ENCODE peak calls at places on chromosomes 1 and 21, in five cellular contexts. X, V, S, K and D are unnamed samples.

GRCh38 chr1:229225331-229225782 is 45.6 kb upstream of the RAB4A start:
- DNase-seq in S (no peak), V (peak), K (no peak), X (no peak), D (no peak)

GRCh38 chr1:94329276-94329675 is 88.9 kb upstream of the ABCD3 start:
- DNase-seq in S (no peak), K (no peak), V (no peak), X (no peak), D (no peak)

GRCh38 chr21:34889287-34889536 is 159.9 kb downstream of the RUNX1 start:
- DNase-seq in X (peak), K (peak), V (peak), S (peak), D (peak)

GRCh38 chr1:230107941-230108340 is 40.9 kb downstream of the GALNT2 start:
- DNase-seq in S (no peak), X (no peak), V (no peak), K (no peak), D (no peak)

GRCh38 chr1:149963358-149963757 is 26.7 kb upstream of the MTMR11 start:
- DNase-seq in S (no peak), V (no peak), K (no peak), X (no peak), D (no peak)

GRCh38 chr1:4178501-4178900 is 278.4 kb upstream of the C1orf174 start:
- DNase-seq in V (no peak), X (no peak), K (no peak), S (no peak), D (no peak)

GRCh38 chr1:111904478-111905218 is 84.8 kb downstream of the KCND3 start:
- DNase-seq in K (no peak), X (no peak), V (no peak), S (no peak), D (peak)

GRCh38 chr1:173477286-173478098 is at the start of gene PRDX6:
- DNase-seq in K (peak), X (no peak), S (peak), V (peak), D (peak)

GRCh38 chr1:147807405-147807804 is 47.0 kb upstream of the GJA5 start:
- DNase-seq in S (no peak), V (no peak), X (no peak), K (no peak), D (no peak)

GRCh38 chr1:51519048-51519856 is at the start of gene EPS15:
- DNase-seq in K (peak), X (peak), V (peak), S (peak), D (peak)

GRCh38 chr1:19096036-19096833 is 113.8 kb downstream of the UBR4 start:
- DNase-seq in S (peak), X (peak), K (peak), V (peak), D (no peak)

GRCh38 chr1:221801773-221802516 is 60.1 kb upstream of the DUSP10 start:
- DNase-seq in X (peak), S (no peak), V (no peak), K (no peak), D (no peak)

GRCh38 chr1:205648212-205648910 is 16.6 kb upstream of the ELK4 start:
- DNase-seq in X (no peak), K (no peak), S (no peak), V (no peak), D (no peak)

GRCh38 chr21:30354308-30355005 is 6.1 kb upstream of the KRTAP23-1 start:
- DNase-seq in V (no peak), X (no peak), S (no peak), K (no peak), D (no peak)

GRCh38 chr1:244731651-244732050 is 78.7 kb downstream of the DESI2 start:
- DNase-seq in S (no peak), X (no peak), K (no peak), V (no peak), D (no peak)

GRCh38 chr1:222736470-222736869 is 532 bp upstream of the FAM177B start:
- DNase-seq in K (no peak), S (no peak), V (no peak), X (no peak), D (peak)

DNA sequence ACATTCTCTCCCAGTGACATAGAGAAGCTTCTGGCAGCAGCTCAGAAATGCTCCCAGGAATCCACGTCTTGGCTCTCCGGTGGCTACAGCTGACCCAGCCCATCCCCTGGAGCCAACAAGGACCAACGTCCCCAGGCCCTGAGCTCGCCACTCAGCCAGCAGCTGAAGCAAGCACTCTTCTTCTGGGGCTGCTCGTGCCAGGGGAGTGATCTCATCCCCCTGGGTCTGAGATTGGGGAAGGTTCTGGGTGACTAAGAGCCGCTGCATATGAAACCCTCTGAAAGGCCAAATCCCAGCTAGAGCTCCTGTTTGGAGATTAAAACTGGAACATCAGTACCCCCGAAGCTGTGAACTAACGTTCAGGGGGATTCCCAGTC is 487.9 kb downstream of the NPHP4 start:
- DNase-seq in X (no peak), V (no peak), K (no peak), S (no peak), D (no peak)
- TF ChIP-seq CTCF in X (no peak), V (no peak), K (no peak), S (no peak), D (no peak)

DNA sequence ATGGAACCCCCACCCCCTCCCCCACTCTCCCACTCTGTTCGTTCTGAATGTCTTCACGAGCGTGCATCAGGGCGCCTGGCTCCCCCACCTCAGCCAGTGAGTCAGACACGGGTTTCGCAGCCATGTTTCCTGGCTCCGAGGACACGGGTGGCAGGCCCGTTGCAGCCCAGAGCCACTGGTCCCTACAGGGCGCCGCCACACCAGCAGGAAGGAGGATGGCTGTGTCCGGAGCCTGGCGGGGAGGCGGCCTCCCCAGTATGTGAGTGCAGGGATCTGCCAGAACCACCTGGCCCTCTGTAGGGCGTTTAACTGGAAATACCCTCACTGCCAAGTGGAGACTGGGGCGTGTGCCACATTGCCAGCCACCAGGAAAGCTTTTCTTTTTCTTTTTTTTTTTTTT is 18.5 kb downstream of the CSTB start:
- DNase-seq in X (no peak), S (no peak), V (no peak), K (no peak), D (no peak)
- TF ChIP-seq CTCF in X (no peak), S (no peak), V (no peak), K (no peak), D (no peak)

DNA sequence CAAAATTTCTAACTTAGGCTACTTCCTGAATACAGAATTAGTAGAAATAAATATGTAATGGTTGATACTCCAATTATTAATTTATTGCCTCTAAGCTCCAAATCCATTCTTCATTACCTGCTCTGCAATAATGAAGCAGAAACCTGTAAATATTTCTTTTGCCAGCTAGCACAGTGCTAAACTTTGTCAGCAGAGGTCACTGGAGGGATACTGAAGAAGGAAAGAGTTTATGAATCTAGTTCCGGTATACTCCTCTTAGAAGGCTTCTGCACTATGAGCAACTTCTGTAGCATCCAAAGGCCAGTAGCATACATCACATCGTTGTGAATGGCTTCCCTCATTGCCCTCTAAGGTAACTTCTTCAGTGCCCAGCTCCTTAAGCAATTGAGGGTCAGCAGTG is 81.0 kb upstream of the LHX8 start:
- DNase-seq in K (no peak), S (no peak), X (peak), V (no peak), D (no peak)
- TF ChIP-seq CTCF in K (no peak), S (no peak), X (peak), V (no peak), D (peak)

DNA sequence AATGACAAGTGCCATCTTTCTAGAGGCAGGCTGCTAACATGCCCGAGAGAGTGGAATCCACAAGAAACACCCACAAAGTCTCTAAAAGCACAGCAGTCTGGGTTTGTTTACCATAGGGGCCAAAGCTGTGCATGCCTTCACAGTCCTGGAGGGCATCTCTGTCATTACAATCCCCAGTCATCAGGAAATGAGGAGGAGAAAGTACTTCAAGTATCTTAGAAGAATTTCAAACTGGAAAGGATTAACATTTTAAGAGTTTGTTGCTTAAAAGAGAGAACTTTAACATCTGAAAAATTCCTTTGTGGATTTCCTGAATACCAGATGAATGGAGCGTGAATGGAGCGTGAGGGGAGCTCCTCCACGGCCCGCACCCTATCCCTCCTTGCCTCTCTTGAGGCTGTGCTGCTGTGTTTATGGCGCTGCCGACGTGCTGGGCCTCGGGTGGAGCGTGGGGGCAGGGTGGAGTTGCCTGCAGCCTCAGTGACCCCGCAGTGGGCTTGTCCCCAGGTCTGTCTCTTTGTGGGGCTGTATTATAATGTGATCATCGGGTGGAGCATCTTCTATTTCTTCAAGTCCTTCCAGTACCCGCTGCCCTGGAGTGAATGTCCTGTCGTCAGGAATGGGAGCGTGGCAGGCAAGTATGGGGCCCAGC is 23.3 kb downstream of the SLC6A17 start:
- DNase-seq in V (no peak), S (no peak), K (no peak), X (no peak), D (no peak)
- TF ChIP-seq CTCF in V (no peak), S (no peak), K (no peak), X (no peak), D (no peak)

GRCh38 chr1:178328728-178329127 is 168.0 kb downstream of the CLEC20A start:
- DNase-seq in X (no peak), V (no peak), S (no peak), K (no peak), D (no peak)
- TF ChIP-seq CTCF in X (no peak), V (no peak), S (no peak), K (no peak), D (no peak)

DNA sequence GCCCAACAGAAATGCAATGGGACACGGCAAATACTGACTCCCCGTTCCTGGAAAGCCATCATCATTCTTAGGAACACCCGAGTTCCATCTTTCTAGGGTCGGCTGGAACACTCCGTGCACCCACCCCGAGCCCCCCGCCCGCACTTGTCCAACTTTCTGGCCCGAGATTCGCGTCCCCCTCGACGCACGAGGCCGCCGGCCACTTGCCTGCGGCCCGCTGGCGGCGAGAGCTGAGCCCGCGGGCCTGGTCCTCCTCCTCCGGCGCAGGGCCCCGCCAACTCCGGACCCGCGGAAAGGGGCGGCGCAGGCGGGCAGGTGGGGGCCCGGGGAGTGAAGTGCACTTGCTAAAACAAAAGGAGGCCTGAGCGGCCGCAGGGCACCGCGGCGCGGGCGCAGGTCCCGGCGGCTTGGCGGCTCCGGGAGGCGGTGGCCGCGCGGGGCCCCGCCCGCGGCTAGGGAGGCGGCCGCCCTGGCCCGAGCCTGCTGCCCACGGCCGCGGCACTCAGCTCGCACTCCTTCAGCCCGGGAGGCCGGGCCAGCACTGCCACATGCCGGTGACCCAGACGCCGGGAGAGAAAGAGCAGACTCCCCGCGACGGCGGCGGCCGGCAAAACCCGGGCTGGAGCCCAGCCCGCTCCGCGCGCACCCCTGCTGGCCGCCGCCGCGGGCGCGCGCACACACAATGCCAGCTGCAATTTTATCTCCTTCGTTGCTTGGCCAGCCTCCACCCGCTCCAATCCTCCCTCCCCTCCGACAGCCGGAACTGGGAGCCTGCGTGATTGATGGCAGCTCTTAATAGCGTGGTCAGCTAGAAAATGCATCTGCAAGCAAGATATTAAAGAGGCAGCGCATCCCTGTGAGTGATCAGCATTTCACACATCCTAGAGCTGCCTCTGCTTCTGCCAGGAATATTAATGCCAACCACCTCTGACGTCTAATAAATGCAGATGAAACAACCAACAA is 114.3 kb downstream of the RERE start:
- DNase-seq in X (peak), S (peak), K (peak), V (peak), D (peak)
- TF ChIP-seq CTCF in X (no peak), S (no peak), K (no peak), V (no peak), D (no peak)

GRCh38 chr1:34642679-34643078 is 112.2 kb upstream of the GJB5 start:
- DNase-seq in K (no peak), X (no peak), V (no peak), S (peak), D (peak)

GRCh38 chr1:34640654-34641401 is 114.0 kb upstream of the GJB5 start:
- DNase-seq in X (no peak), V (no peak), S (no peak), K (no peak), D (no peak)

GRCh38 chr1:34645109-34645688 is 109.6 kb upstream of the GJB5 start:
- DNase-seq in V (no peak), X (no peak), S (no peak), K (no peak), D (no peak)

DNA sequence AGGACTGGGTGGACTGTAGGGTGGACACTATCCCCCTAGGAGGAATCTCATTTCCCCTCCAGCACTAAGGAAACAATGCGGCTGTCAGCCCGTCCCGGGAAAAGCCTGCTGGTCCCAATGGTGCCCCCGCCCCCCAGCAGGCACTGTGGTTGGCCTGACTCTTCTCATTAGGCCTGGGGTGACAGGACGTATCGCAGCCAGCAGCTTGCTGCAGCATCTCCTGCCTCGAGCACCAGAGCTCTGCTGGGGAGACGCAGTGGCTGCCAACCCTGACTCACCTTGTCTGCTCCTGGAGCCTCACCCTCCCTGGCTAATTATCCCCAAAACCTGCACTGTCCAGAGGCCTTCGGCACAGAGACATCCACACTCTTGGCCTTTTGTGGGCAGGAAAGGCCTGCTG is 115.1 kb upstream of the GJB5 start:
- DNase-seq in S (no peak), K (no peak), X (no peak), V (no peak), D (no peak)
- TF ChIP-seq CTCF in S (no peak), K (no peak), X (no peak), V (no peak), D (no peak)

GRCh38 chr1:117101334-117101733 is 20.2 kb downstream of the TRIM45 start:
- DNase-seq in X (no peak), K (no peak), S (no peak), V (no peak), D (no peak)
- TF ChIP-seq CTCF in X (no peak), K (no peak), S (no peak), V (no peak), D (no peak)

GRCh38 chr1:54163573-54163972 is 10.8 kb upstream of the CDCP2 start:
- DNase-seq in X (no peak), K (no peak), V (peak), S (no peak), D (no peak)
- TF ChIP-seq CTCF in X (no peak), K (no peak), V (no peak), S (no peak), D (no peak)